ENCODE peak calls at places on chromosome 13, in six cellular contexts. One of them, this sample, is unnamed.

GRCh38 chr13:19685034-19685433 is 51.6 kb downstream of the MPHOSPH8 start:
- DNase-seq in transverse colon: peak; percentile 84
- DNase-seq in GM12878: no peak
- DNase-seq in breast epithelium: no peak
- DNase-seq in BE2C: no peak
- DNase-seq in GM06990: no peak
- DNase-seq in this sample: no peak

GRCh38 chr13:40993987-40994386 is 25.1 kb downstream of the ELF1 start:
- DNase-seq in GM12878: no peak
- DNase-seq in transverse colon: peak; percentile 31
- DNase-seq in BE2C: no peak
- DNase-seq in breast epithelium: peak; percentile 60
- DNase-seq in GM06990: no peak
- DNase-seq in this sample: peak; percentile 61

GRCh38 chr13:44410328-44410859 is 36.8 kb downstream of the SERP2 start:
- DNase-seq in breast epithelium: no peak
- DNase-seq in BE2C: no peak
- DNase-seq in transverse colon: peak; percentile 40
- DNase-seq in GM12878: no peak
- DNase-seq in GM06990: no peak
- DNase-seq in this sample: no peak

GRCh38 chr13:69660155-69660554 is 447.5 kb upstream of the ATXN8OS start:
- DNase-seq in GM06990: no peak
- DNase-seq in BE2C: no peak
- DNase-seq in GM12878: no peak
- DNase-seq in transverse colon: no peak
- DNase-seq in breast epithelium: no peak
- DNase-seq in this sample: no peak

GRCh38 chr13:59038824-59039223 is 1124.9 kb downstream of the DIAPH3 start:
- DNase-seq in breast epithelium: no peak
- DNase-seq in GM06990: no peak
- DNase-seq in transverse colon: no peak
- DNase-seq in BE2C: no peak
- DNase-seq in GM12878: no peak
- DNase-seq in this sample: no peak

GRCh38 chr13:37475966-37476365 is 122.6 kb downstream of the POSTN start:
- DNase-seq in GM06990: no peak
- DNase-seq in transverse colon: no peak
- DNase-seq in GM12878: no peak
- DNase-seq in BE2C: no peak
- DNase-seq in breast epithelium: no peak
- DNase-seq in this sample: no peak

GRCh38 chr13:105918842-105919741 is 616.4 kb downstream of the EFNB2 start:
- DNase-seq in transverse colon: peak; percentile 80
- DNase-seq in GM06990: no peak
- DNase-seq in breast epithelium: no peak
- DNase-seq in BE2C: peak; percentile 76
- DNase-seq in GM12878: no peak
- DNase-seq in this sample: peak; percentile 77

GRCh38 chr13:46778879-46779278 is 18.1 kb downstream of the ESD start:
- DNase-seq in BE2C: no peak
- DNase-seq in transverse colon: no peak
- DNase-seq in breast epithelium: no peak
- DNase-seq in GM06990: no peak
- DNase-seq in GM12878: no peak
- DNase-seq in this sample: no peak

GRCh38 chr13:72290962-72291681 is 424.1 kb upstream of the DACH1 start:
- DNase-seq in transverse colon: no peak
- DNase-seq in GM06990: no peak
- DNase-seq in breast epithelium: no peak
- DNase-seq in GM12878: no peak
- DNase-seq in BE2C: no peak
- DNase-seq in this sample: no peak

GRCh38 chr13:19264711-19265110 is 83.1 kb upstream of the TUBA3C start:
- DNase-seq in BE2C: no peak
- DNase-seq in GM12878: no peak
- DNase-seq in transverse colon: no peak
- DNase-seq in GM06990: no peak
- DNase-seq in breast epithelium: no peak
- DNase-seq in this sample: no peak

GRCh38 chr13:99310382-99311031 is 3.3 kb upstream of the GPR183 start:
- DNase-seq in GM06990: peak; percentile 51
- DNase-seq in transverse colon: no peak
- DNase-seq in GM12878: no peak
- DNase-seq in breast epithelium: no peak
- DNase-seq in BE2C: no peak
- DNase-seq in this sample: no peak

GRCh38 chr13:37747071-37747612 is 122.4 kb downstream of the TRPC4 start:
- DNase-seq in breast epithelium: no peak
- DNase-seq in GM12878: no peak
- DNase-seq in GM06990: no peak
- DNase-seq in BE2C: no peak
- DNase-seq in transverse colon: no peak
- DNase-seq in this sample: no peak

GRCh38 chr13:60679928-60680693 is 283.1 kb downstream of the TDRD3 start:
- DNase-seq in GM12878: no peak
- DNase-seq in breast epithelium: no peak
- DNase-seq in transverse colon: no peak
- DNase-seq in BE2C: no peak
- DNase-seq in GM06990: no peak
- DNase-seq in this sample: no peak

GRCh38 chr13:77386880-77387606 is 60.1 kb upstream of the MYCBP2 start:
- DNase-seq in transverse colon: no peak
- DNase-seq in GM06990: peak; percentile 10
- DNase-seq in GM12878: no peak
- DNase-seq in BE2C: no peak
- DNase-seq in breast epithelium: no peak
- DNase-seq in this sample: no peak

GRCh38 chr13:90154311-90154960 is 1193.1 kb upstream of the MIR17HG start:
- DNase-seq in breast epithelium: no peak
- DNase-seq in transverse colon: no peak
- DNase-seq in BE2C: peak; percentile 40
- DNase-seq in GM06990: no peak
- DNase-seq in GM12878: no peak
- DNase-seq in this sample: no peak

GRCh38 chr13:46121597-46122163 is 16.8 kb upstream of the CPB2 start:
- DNase-seq in GM12878: no peak
- DNase-seq in BE2C: no peak
- DNase-seq in GM06990: no peak
- DNase-seq in breast epithelium: no peak
- DNase-seq in transverse colon: no peak
- DNase-seq in this sample: no peak

GRCh38 chr13:76764429-76764828 is 121.8 kb downstream of the KCTD12 start:
- DNase-seq in breast epithelium: no peak
- DNase-seq in GM06990: no peak
- DNase-seq in transverse colon: peak; percentile 16
- DNase-seq in BE2C: no peak
- DNase-seq in GM12878: no peak
- DNase-seq in this sample: no peak

GRCh38 chr13:51976423-51976822 is 34.8 kb downstream of the ATP7B start:
- DNase-seq in transverse colon: no peak
- DNase-seq in BE2C: no peak
- DNase-seq in GM12878: no peak
- DNase-seq in breast epithelium: no peak
- DNase-seq in GM06990: no peak
- DNase-seq in this sample: no peak

GRCh38 chr13:99694251-99694650 is 193.0 kb downstream of the TM9SF2 start:
- DNase-seq in GM12878: no peak
- DNase-seq in transverse colon: no peak
- DNase-seq in GM06990: no peak
- DNase-seq in BE2C: no peak
- DNase-seq in breast epithelium: no peak
- DNase-seq in this sample: no peak

GRCh38 chr13:110431851-110432294 is 124.8 kb downstream of the COL4A2 start:
- DNase-seq in GM12878: no peak
- DNase-seq in breast epithelium: no peak
- DNase-seq in GM06990: no peak
- DNase-seq in transverse colon: no peak
- DNase-seq in BE2C: peak; percentile 48
- DNase-seq in this sample: no peak

GRCh38 chr13:53064721-53065120 is 36.1 kb downstream of the OLFM4 start:
- DNase-seq in GM12878: no peak
- DNase-seq in breast epithelium: no peak
- DNase-seq in BE2C: peak; percentile 55
- DNase-seq in transverse colon: no peak
- DNase-seq in GM06990: no peak
- DNase-seq in this sample: no peak

GRCh38 chr13:61170791-61171330 is 244.8 kb downstream of the PCDH20 start:
- DNase-seq in GM06990: no peak
- DNase-seq in breast epithelium: no peak
- DNase-seq in GM12878: no peak
- DNase-seq in BE2C: no peak
- DNase-seq in transverse colon: no peak
- DNase-seq in this sample: no peak

GRCh38 chr13:84812078-84812477 is 929.8 kb upstream of the SLITRK1 start:
- DNase-seq in breast epithelium: no peak
- DNase-seq in GM12878: no peak
- DNase-seq in transverse colon: no peak
- DNase-seq in BE2C: peak; percentile 20
- DNase-seq in GM06990: no peak
- DNase-seq in this sample: no peak

GRCh38 chr13:30334663-30335386 is 27.5 kb upstream of the KATNAL1 start:
- DNase-seq in GM12878: no peak
- DNase-seq in transverse colon: no peak
- DNase-seq in GM06990: no peak
- DNase-seq in breast epithelium: no peak
- DNase-seq in BE2C: peak; percentile 49
- DNase-seq in this sample: no peak

GRCh38 chr13:23750383-23751121 is 138.6 kb downstream of the MIPEP start:
- DNase-seq in transverse colon: no peak
- DNase-seq in breast epithelium: no peak
- DNase-seq in GM12878: no peak
- DNase-seq in GM06990: no peak
- DNase-seq in BE2C: no peak
- DNase-seq in this sample: no peak

GRCh38 chr13:70117506-70117905 is 9.3 kb upstream of the KLHL1 start:
- DNase-seq in GM06990: no peak
- DNase-seq in BE2C: no peak
- DNase-seq in breast epithelium: no peak
- DNase-seq in transverse colon: no peak
- DNase-seq in GM12878: no peak
- DNase-seq in this sample: no peak

DNA sequence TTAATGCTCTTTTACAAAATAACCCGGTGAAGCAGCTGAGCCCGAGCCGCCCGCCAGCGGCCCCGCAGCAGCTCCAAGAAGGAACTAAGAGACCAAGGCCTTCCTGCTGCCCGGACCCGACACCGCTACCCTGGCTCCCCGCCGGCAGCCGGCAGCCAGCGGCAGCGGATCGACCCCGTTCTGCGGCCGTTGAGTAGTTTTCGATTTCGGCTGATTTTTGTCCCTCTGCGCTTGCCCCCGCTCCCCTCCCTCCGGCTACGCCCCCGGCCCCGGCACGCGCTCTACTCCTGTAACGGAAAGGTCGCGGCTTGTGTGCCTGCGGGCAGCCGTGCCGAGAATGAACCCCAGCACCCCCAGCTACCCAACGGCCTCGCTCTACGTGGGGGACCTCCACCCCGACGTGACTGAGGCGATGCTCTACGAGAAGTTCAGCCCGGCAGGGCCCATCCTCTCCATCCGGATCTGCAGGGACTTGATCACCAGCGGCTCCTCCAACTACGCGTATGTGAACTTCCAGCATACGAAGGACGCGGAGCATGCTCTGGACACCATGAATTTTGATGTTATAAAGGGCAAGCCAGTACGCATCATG is at the start of gene PABPC3:
- DNase-seq in transverse colon: no peak
- DNase-seq in GM06990: peak; percentile 27
- DNase-seq in GM12878: no peak
- DNase-seq in breast epithelium: no peak
- DNase-seq in BE2C: no peak
- DNase-seq in this sample: no peak
- H3K4me3 ChIP-seq in transverse colon: no peak within 1 kb of the TSS
- H3K4me3 ChIP-seq in GM06990: no peak within 1 kb of the TSS
- H3K4me3 ChIP-seq in GM12878: no peak within 1 kb of the TSS
- H3K4me3 ChIP-seq in breast epithelium: peak within 1 kb of the TSS; percentile 5
- H3K4me3 ChIP-seq in BE2C: no peak within 1 kb of the TSS
- H3K4me3 ChIP-seq in this sample: peak within 1 kb of the TSS; percentile 17

GRCh38 chr13:112923962-112924361 is 45.1 kb upstream of the MCF2L start:
- DNase-seq in GM06990: no peak
- DNase-seq in breast epithelium: no peak
- DNase-seq in transverse colon: no peak
- DNase-seq in GM12878: no peak
- DNase-seq in BE2C: no peak
- DNase-seq in this sample: no peak

GRCh38 chr13:112928020-112928931 is 40.7 kb upstream of the MCF2L start:
- DNase-seq in GM06990: no peak
- DNase-seq in transverse colon: no peak
- DNase-seq in breast epithelium: no peak
- DNase-seq in GM12878: no peak
- DNase-seq in BE2C: peak; percentile 19
- DNase-seq in this sample: no peak

GRCh38 chr13:112926993-112927392 is 42.0 kb upstream of the MCF2L start:
- DNase-seq in breast epithelium: no peak
- DNase-seq in BE2C: no peak
- DNase-seq in GM12878: no peak
- DNase-seq in GM06990: no peak
- DNase-seq in transverse colon: no peak
- DNase-seq in this sample: no peak

GRCh38 chr13:112924365-112924764 is 44.6 kb upstream of the MCF2L start:
- DNase-seq in transverse colon: no peak
- DNase-seq in breast epithelium: no peak
- DNase-seq in GM12878: no peak
- DNase-seq in GM06990: no peak
- DNase-seq in BE2C: no peak
- DNase-seq in this sample: no peak

GRCh38 chr13:112926003-112926402 is 43.0 kb upstream of the MCF2L start:
- DNase-seq in GM06990: no peak
- DNase-seq in transverse colon: no peak
- DNase-seq in GM12878: no peak
- DNase-seq in BE2C: no peak
- DNase-seq in breast epithelium: no peak
- DNase-seq in this sample: no peak
- H3K27me3 ChIP-seq in GM06990: no peaks in the 10 kb centered on the region
- H3K27me3 ChIP-seq in transverse colon: peaks cover 19% of the 10 kb centered on the region
- H3K27me3 ChIP-seq in GM12878: no peaks in the 10 kb centered on the region
- H3K27me3 ChIP-seq in BE2C: no peaks in the 10 kb centered on the region
- H3K27me3 ChIP-seq in breast epithelium: no peaks in the 10 kb centered on the region
- H3K27me3 ChIP-seq in this sample: no peaks in the 10 kb centered on the region

DNA sequence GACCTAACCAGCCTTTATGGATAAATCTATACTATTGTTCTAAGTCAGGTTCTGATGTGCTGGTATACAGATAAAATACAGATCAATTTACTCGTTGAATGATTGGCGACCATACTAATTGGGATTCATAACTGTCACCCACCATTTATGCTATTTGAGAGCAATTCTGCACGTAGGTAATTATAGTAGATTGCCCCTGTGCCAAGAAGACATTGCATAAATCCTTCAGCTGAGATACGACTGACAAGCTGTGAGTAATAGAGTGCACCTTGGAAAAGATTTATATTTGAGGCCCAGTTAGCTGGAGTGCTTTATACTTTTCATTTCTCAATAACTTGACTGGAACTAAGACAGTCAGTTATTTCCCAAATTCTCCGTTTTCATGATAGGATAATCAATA is 536.1 kb downstream of the GPC6 start:
- DNase-seq in GM06990: no peak
- DNase-seq in BE2C: no peak
- DNase-seq in transverse colon: no peak
- DNase-seq in GM12878: no peak
- DNase-seq in breast epithelium: no peak
- DNase-seq in this sample: no peak
- H3K4me3 ChIP-seq in GM06990: no peak overlapping the region
- H3K4me3 ChIP-seq in BE2C: no peak overlapping the region
- H3K4me3 ChIP-seq in transverse colon: no peak overlapping the region
- H3K4me3 ChIP-seq in GM12878: no peak overlapping the region
- H3K4me3 ChIP-seq in breast epithelium: no peak overlapping the region
- H3K4me3 ChIP-seq in this sample: no peak overlapping the region

GRCh38 chr13:48879854-48880253 is 95.9 kb upstream of the FNDC3A start:
- DNase-seq in BE2C: no peak
- DNase-seq in breast epithelium: no peak
- DNase-seq in transverse colon: no peak
- DNase-seq in GM06990: no peak
- DNase-seq in GM12878: no peak
- DNase-seq in this sample: no peak
- H3K27me3 ChIP-seq in BE2C: no peaks in the 10 kb centered on the region
- H3K27me3 ChIP-seq in breast epithelium: no peaks in the 10 kb centered on the region
- H3K27me3 ChIP-seq in transverse colon: no peaks in the 10 kb centered on the region
- H3K27me3 ChIP-seq in GM06990: no peaks in the 10 kb centered on the region
- H3K27me3 ChIP-seq in GM12878: no peaks in the 10 kb centered on the region
- H3K27me3 ChIP-seq in this sample: no peaks in the 10 kb centered on the region